ENCODE peak calls at places on chromosomes 5 and 9, in six cellular contexts. J, N, I, O, S and F are unnamed samples. For H3K4me1, the result is how much of the 10 kb centered on the place peaks cover.

GRCh38 chr5:172302047-172302710 is 18.6 kb upstream of the UBTD2 start:
- DNase-seq in J (no peak), N (no peak), I (no peak), O (no peak), S (no peak), F (no peak)

GRCh38 chr5:9546973-9547947 is 1.4 kb upstream of the SEMA5A start:
- DNase-seq in J (peak), N (peak), I (no peak), O (no peak), S (no peak), F (no peak)

GRCh38 chr5:74667396-74667795 is 17.6 kb upstream of the HEXB start:
- DNase-seq in J (no peak), N (no peak), I (no peak), O (no peak), S (no peak), F (no peak)

GRCh38 chr5:1104327-1105006 is 7.4 kb downstream of the SLC12A7 start:
- DNase-seq in J (no peak), N (peak), I (no peak), O (no peak), S (no peak), F (no peak)

GRCh38 chr5:76715484-76715733 is 517 bp upstream of the F2R start:
- DNase-seq in J (no peak), N (no peak), I (no peak), O (no peak), S (no peak), F (no peak)

GRCh38 chr9:93193373-93193725 is 9.4 kb downstream of the WNK2 start:
- DNase-seq in J (peak), N (peak), I (no peak), O (no peak), S (peak), F (no peak)

GRCh38 chr9:136345281-136346156 is 18.0 kb downstream of the DNLZ start:
- DNase-seq in J (peak), N (peak), I (peak), O (peak), S (peak), F (peak)

GRCh38 chr9:76049341-76049740 is 158.9 kb downstream of the PCSK5 start:
- DNase-seq in J (no peak), N (peak), I (no peak), O (no peak), S (peak), F (no peak)

GRCh38 chr9:134283111-134283515 is 43.1 kb upstream of the RXRA start:
- DNase-seq in J (peak), N (peak), I (peak), O (no peak), S (peak), F (no peak)

GRCh38 chr5:87526131-87526530 is 113.4 kb upstream of the CCNH start:
- DNase-seq in J (no peak), N (no peak), I (peak), O (no peak), S (no peak), F (no peak)

GRCh38 chr5:180302256-180302655 is 10.4 kb upstream of the MAPK9 start:
- DNase-seq in J (no peak), N (no peak), I (no peak), O (no peak), S (no peak), F (no peak)

GRCh38 chr5:128455861-128456361 is 82.1 kb downstream of the FBN2 start:
- DNase-seq in J (no peak), N (no peak), I (no peak), O (no peak), S (no peak), F (no peak)

GRCh38 chr5:141783599-141784296 is 94.5 kb downstream of the PCDH1 start:
- DNase-seq in J (peak), N (no peak), I (no peak), O (no peak), S (no peak), F (peak)

GRCh38 chr9:94805585-94805984 is 79.1 kb downstream of the AOPEP start:
- DNase-seq in J (peak), N (no peak), I (no peak), O (peak), S (no peak), F (no peak)

GRCh38 chr9:84975926-84976325 is 306.4 kb downstream of the NTRK2 start:
- DNase-seq in J (no peak), N (no peak), I (no peak), O (no peak), S (no peak), F (no peak)

GRCh38 chr5:71587709-71588532 is 781 bp downstream of the MCCC2 start:
- DNase-seq in J (no peak), N (peak), I (no peak), O (peak), S (no peak), F (peak)

GRCh38 chr9:76893395-76893932 is 12.4 kb downstream of the PRUNE2 start:
- DNase-seq in J (no peak), N (no peak), I (no peak), O (no peak), S (no peak), F (no peak)

GRCh38 chr5:145362261-145362660 is 472.9 kb downstream of the PRELID2 start:
- DNase-seq in J (no peak), N (no peak), I (no peak), O (no peak), S (no peak), F (no peak)

GRCh38 chr5:95895771-95896170 is 65.9 kb downstream of the ELL2 start:
- DNase-seq in J (no peak), N (no peak), I (no peak), O (no peak), S (no peak), F (no peak)

GRCh38 chr9:72445291-72446000 is 76.0 kb upstream of the TMC1 start:
- DNase-seq in J (no peak), N (no peak), I (no peak), O (no peak), S (no peak), F (no peak)

GRCh38 chr5:37838933-37839341 is 904 bp downstream of the GDNF start:
- DNase-seq in J (peak), N (no peak), I (no peak), O (peak), S (no peak), F (no peak)

DNA sequence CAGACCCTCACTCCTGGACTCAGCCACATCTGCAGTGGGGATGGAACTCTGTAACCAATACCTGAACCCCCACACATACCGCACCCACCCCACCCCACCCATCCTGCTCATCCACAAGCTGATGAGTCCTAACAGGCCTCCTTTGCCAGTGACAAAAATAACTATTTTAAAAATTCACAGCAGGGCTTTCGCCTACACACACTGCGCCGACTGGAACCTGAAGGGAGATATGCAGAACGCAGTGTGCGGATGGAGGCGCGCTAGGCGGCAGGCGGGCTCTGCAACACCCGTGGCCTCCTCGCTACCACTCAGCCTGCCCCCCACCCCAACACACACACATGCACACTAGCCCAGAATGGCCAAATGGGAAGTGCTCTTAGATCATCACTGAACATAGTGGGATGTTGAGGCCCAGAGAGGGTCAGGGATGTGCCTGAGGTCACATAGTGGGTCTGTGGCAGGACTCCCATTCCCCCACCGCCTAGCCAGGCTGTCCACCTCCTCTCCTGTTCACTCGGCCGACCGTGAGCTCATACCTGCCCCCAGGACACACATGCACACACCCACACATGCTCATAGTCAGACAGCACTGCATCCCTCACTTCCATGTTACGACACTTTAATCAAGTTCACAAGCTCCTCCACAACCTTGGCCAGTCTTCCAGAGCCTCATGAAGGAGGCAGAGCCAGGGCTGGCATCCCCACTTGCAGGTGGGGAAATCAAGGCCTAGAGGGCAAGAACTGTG is 6.3 kb upstream of the CAMK2A start:
- DNase-seq in J (no peak), N (no peak), I (no peak), O (no peak), S (no peak), F (no peak)
- H3K4me1 ChIP-seq in J (under half), N (under half), I (under half), O (under half), S (under half), F (under half)

GRCh38 chr9:120922404-120923173 is 4.0 kb downstream of the TRAF1 start:
- DNase-seq in J (no peak), N (no peak), I (no peak), O (no peak), S (no peak), F (no peak)

GRCh38 chr9:120919639-120920494 is 6.7 kb downstream of the TRAF1 start:
- DNase-seq in J (no peak), N (no peak), I (no peak), O (no peak), S (no peak), F (no peak)

GRCh38 chr9:120920495-120921178 is 6.0 kb downstream of the TRAF1 start:
- DNase-seq in J (no peak), N (no peak), I (no peak), O (peak), S (no peak), F (peak)

GRCh38 chr9:120923620-120924328 is 2.8 kb downstream of the TRAF1 start:
- DNase-seq in J (no peak), N (no peak), I (no peak), O (no peak), S (no peak), F (no peak)

DNA sequence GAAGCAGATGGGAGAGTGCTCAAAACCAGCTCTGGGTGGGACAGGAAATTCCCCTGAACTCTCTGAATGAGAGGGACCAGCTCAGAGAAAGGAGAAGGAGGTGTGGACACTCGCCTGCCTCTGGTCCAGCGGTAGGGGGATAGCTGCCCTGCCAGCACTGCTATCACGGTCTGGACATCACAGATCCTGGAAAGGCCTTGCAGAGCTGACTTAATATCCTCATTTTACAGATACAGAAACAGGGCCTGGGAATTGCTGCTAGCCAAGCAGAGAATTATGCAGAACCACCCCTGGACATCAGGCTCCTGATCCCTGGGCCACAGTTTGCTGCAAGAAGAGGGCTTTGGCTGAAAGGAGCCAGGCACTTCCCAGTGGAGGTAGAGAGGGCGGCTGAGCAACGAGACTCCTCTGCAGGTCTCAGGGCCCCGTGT is 4.8 kb downstream of the TRAF1 start:
- DNase-seq in J (no peak), N (no peak), I (no peak), O (peak), S (no peak), F (no peak)
- H3K4me1 ChIP-seq in J (under half), N (under half), I (under half), O (half or more), S (half or more), F (under half)

GRCh38 chr5:126233256-126233655 is 190.0 kb upstream of the GRAMD2B start:
- DNase-seq in J (no peak), N (no peak), I (no peak), O (no peak), S (no peak), F (no peak)

GRCh38 chr5:126235628-126236027 is 187.6 kb upstream of the GRAMD2B start:
- DNase-seq in J (no peak), N (no peak), I (no peak), O (no peak), S (no peak), F (no peak)

GRCh38 chr5:126228934-126229333 is 194.3 kb upstream of the GRAMD2B start:
- DNase-seq in J (peak), N (no peak), I (no peak), O (no peak), S (no peak), F (no peak)

GRCh38 chr5:126234563-126235195 is 188.5 kb upstream of the GRAMD2B start:
- DNase-seq in J (peak), N (no peak), I (no peak), O (peak), S (no peak), F (no peak)
- H3K4me1 ChIP-seq in J (under half), N (under half), I (under half), O (under half), S (under half), F (under half)

DNA sequence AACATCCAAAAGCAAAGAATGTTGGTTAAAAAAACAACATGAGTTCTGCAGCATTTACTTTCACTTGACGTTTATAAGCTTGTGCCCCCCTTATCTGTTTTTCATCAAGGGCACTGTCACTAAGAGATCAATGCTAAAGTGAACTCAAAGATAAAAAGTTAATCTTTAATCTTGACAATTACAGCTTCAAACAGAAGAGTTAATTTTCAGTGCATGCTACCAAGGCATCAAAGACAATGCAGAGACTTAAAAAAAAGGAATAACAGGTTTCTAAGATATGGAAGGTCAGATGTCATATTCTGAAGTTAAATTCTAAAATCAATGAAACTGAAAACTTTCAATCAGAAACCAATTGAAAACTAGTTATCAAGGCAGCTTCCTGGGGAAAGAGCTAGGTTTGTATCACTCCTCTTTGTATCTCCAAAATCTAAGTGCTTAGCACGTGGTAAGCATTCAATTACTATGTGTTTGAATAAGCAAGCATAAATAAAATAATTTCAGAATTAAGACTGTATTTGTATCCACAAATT is 37.6 kb downstream of the TMEM245 start:
- DNase-seq in J (no peak), N (no peak), I (no peak), O (no peak), S (no peak), F (no peak)
- H3K4me1 ChIP-seq in J (under half), N (under half), I (under half), O (under half), S (under half), F (under half)

GRCh38 chr9:108994695-108995094 is 18.6 kb downstream of the CTNNAL1 start:
- DNase-seq in J (no peak), N (no peak), I (peak), O (no peak), S (peak), F (peak)
- H3K4me1 ChIP-seq in J (under half), N (under half), I (under half), O (under half), S (half or more), F (half or more)

GRCh38 chr5:151675225-151675955 is 11.3 kb downstream of the SPARC start:
- DNase-seq in J (no peak), N (no peak), I (no peak), O (no peak), S (no peak), F (no peak)
- H3K4me1 ChIP-seq in J (half or more), N (under half), I (under half), O (under half), S (half or more), F (half or more)

DNA sequence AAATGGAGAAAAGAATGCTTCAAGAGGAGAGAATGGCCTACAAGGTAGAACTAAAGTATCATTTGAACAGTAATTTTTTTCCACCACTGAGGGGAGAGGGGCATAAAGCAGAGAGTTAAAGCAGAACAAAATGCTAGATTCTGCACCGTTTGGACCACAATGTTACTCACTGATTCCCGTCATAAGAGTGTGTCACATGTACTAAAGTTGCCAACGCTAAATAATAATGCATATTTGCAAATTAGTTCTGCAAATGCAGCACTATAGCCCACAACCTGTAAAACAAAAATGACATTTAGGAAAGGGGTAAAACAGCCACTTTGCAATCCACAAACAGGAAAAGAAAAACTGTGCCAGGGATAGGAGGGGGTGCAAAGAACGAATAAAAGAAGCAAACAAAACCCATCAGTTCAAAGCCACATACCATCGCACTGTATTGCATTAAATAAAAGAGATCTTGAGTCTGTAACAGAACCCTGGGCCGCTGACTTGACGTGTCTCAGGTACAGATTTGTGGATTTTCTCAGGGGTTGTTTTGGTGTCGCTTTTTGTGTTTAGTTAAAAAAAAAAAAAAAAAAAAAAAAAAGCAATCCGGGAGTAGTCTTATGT is 7.7 kb upstream of the NFIB start:
- DNase-seq in J (peak), N (no peak), I (no peak), O (no peak), S (no peak), F (no peak)
- H3K4me1 ChIP-seq in J (under half), N (under half), I (under half), O (under half), S (half or more), F (under half)